ENCODE peak calls at places on chromosome 16, in five cellular contexts. U is PC-3; W is activated CD8-positive, alpha-beta memory T cell treated with anti-CD3 and anti-CD28 coated beads, Interleukin-2, amount 50 U/mL, for 48 hours; I is NCI-H1105 treated with DMSO at 0.1 percent for 48 hours; Q is activated naive CD8-positive, alpha-beta T cell treated with anti-CD3 and anti-CD28 coated beads for 36 hours. C is an unnamed sample.

GRCh38 chr16:55480228-55480655 is 1.2 kb downstream of the MMP2 start:
- DNase-seq in U (peak), W (no peak), I (peak), Q (no peak), C (peak)

GRCh38 chr16:73205153-73205549 is 157.2 kb upstream of the ZFHX3 start:
- DNase-seq in U (no peak), W (no peak), I (no peak), Q (no peak), C (no peak)

GRCh38 chr16:48538746-48539484 is 71.1 kb downstream of the N4BP1 start:
- DNase-seq in U (no peak), W (no peak), I (no peak), Q (no peak), C (no peak)

GRCh38 chr16:9820481-9821246 is 361.6 kb downstream of the GRIN2A start:
- DNase-seq in U (no peak), W (no peak), I (no peak), Q (no peak), C (no peak)

GRCh38 chr16:84423416-84423837 is 55.1 kb downstream of the ATP2C2 start:
- DNase-seq in U (peak), W (no peak), I (no peak), Q (no peak), C (no peak)

GRCh38 chr16:89256651-89257254 is 39.2 kb downstream of the ZNF778 start:
- DNase-seq in U (peak), W (peak), I (peak), Q (peak), C (no peak)

GRCh38 chr16:84907575-84907974 is 87.8 kb downstream of the CRISPLD2 start:
- DNase-seq in U (no peak), W (no peak), I (no peak), Q (no peak), C (no peak)

GRCh38 chr16:88856122-88856827 is 472 bp downstream of the GALNS start:
- DNase-seq in U (no peak), W (peak), I (no peak), Q (peak), C (no peak)

GRCh38 chr16:72721981-72722380 is 325.9 kb downstream of the ZFHX3 start:
- DNase-seq in U (no peak), W (no peak), I (no peak), Q (no peak), C (no peak)

GRCh38 chr16:2194166-2194834 is 2.1 kb downstream of the CASKIN1 start:
- DNase-seq in U (peak), W (no peak), I (no peak), Q (peak), C (no peak)

GRCh38 chr16:81128726-81129524 is 32.7 kb upstream of the GCSH start:
- DNase-seq in U (no peak), W (no peak), I (no peak), Q (no peak), C (no peak)

GRCh38 chr16:19804538-19805323 is 79.9 kb downstream of the GPRC5B start:
- DNase-seq in U (peak), W (peak), I (peak), Q (peak), C (no peak)

GRCh38 chr16:70691223-70692129 is 5.6 kb upstream of the MTSS2 start:
- DNase-seq in U (no peak), W (no peak), I (no peak), Q (no peak), C (no peak)

GRCh38 chr16:57304169-57305061 is 19.9 kb upstream of the PLLP start:
- DNase-seq in U (peak), W (no peak), I (no peak), Q (no peak), C (peak)

GRCh38 chr16:48498761-48499600 is 111.0 kb downstream of the N4BP1 start:
- DNase-seq in U (peak), W (no peak), I (peak), Q (no peak), C (no peak)

GRCh38 chr16:30491744-30492308 is 19.3 kb downstream of the ITGAL start:
- DNase-seq in U (peak), W (no peak), I (no peak), Q (peak), C (no peak)

GRCh38 chr16:918741-919657 is 51.8 kb downstream of the LMF1 start:
- DNase-seq in U (no peak), W (no peak), I (no peak), Q (no peak), C (no peak)

GRCh38 chr16:48617711-48618148 is 7.8 kb upstream of the N4BP1 start:
- DNase-seq in U (no peak), W (no peak), I (peak), Q (no peak), C (no peak)

GRCh38 chr16:69378036-69378435 is 7.8 kb downstream of the TERF2 start:
- DNase-seq in U (no peak), W (no peak), I (no peak), Q (no peak), C (no peak)

GRCh38 chr16:31458073-31458834 is 1.0 kb upstream of the ARMC5 start:
- DNase-seq in U (no peak), W (peak), I (no peak), Q (peak), C (no peak)

GRCh38 chr16:68473358-68474064 is 25.2 kb upstream of the SMPD3 start:
- DNase-seq in U (no peak), W (no peak), I (no peak), Q (no peak), C (peak)

GRCh38 chr16:58467915-58468314 is 32.0 kb upstream of the NDRG4 start:
- DNase-seq in U (no peak), W (no peak), I (no peak), Q (no peak), C (no peak)

GRCh38 chr16:79721186-79721745 is 120.7 kb upstream of the MAF start:
- DNase-seq in U (no peak), W (no peak), I (no peak), Q (no peak), C (no peak)